ENCODE peak calls at places on chromosomes 16 and 17, in four cellular contexts. T, A, I and W are unnamed samples.

GRCh38 chr17:17990282-17990681 is 17.6 kb downstream of the DRC3 start:
- DNase-seq in T (no peak), A (no peak), I (no peak), W (no peak)

GRCh38 chr16:15427648-15428239 is 6.6 kb upstream of the BMERB1 start:
- DNase-seq in T (no peak), A (peak; percentile 32), I (peak; percentile 69), W (no peak)

GRCh38 chr17:14359251-14359939 is 58.5 kb downstream of the HS3ST3B1 start:
- DNase-seq in T (no peak), A (no peak), I (peak; percentile 52), W (peak; percentile 26)

GRCh38 chr17:28528329-28529011 is 22.3 kb downstream of the FOXN1 start:
- DNase-seq in T (no peak), A (peak; percentile 68), I (no peak), W (no peak)

GRCh38 chr16:84082110-84082509 is 34.6 kb downstream of the MBTPS1 start:
- DNase-seq in T (no peak), A (no peak), I (no peak), W (no peak)

GRCh38 chr17:55641559-55642160 is 81.0 kb downstream of the TMEM100 start:
- DNase-seq in T (peak; percentile 52), A (peak; percentile 17), I (peak; percentile 58), W (no peak)

GRCh38 chr16:50068550-50068949 is 2.8 kb downstream of the HEATR3 start:
- DNase-seq in T (no peak), A (no peak), I (no peak), W (no peak)

GRCh38 chr16:7746971-7747370 is 414.3 kb downstream of the RBFOX1 start:
- DNase-seq in T (no peak), A (no peak), I (no peak), W (no peak)

GRCh38 chr17:882827-883585 is 96.6 kb downstream of the NXN start:
- DNase-seq in T (peak; percentile 31), A (no peak), I (peak; percentile 83), W (no peak)

GRCh38 chr16:2751577-2752034 is 832 bp upstream of the SRRM2 start:
- DNase-seq in T (peak; percentile 82), A (no peak), I (peak; percentile 83), W (no peak)

GRCh38 chr16:12089492-12090161 is 113.1 kb downstream of the SNX29 start:
- DNase-seq in T (peak; percentile 53), A (peak; percentile 45), I (peak; percentile 48), W (no peak)

GRCh38 chr17:33968350-33969044 is 286.6 kb upstream of the CCL2 start:
- DNase-seq in T (no peak), A (peak; percentile 39), I (no peak), W (peak; percentile 83)

GRCh38 chr16:3542601-3543373 is 34.4 kb downstream of the NLRC3 start:
- DNase-seq in T (no peak), A (no peak), I (no peak), W (no peak)

GRCh38 chr16:88045820-88046303 is 94.6 kb downstream of the BANP start:
- DNase-seq in T (no peak), A (no peak), I (no peak), W (peak; percentile 86)

GRCh38 chr17:74730491-74731346 is 6.3 kb upstream of the RAB37 start:
- DNase-seq in T (no peak), A (no peak), I (no peak), W (no peak)
- TF ChIP-seq TCF7 in T (no peak), A (no peak), I (no peak), W (no peak)

DNA sequence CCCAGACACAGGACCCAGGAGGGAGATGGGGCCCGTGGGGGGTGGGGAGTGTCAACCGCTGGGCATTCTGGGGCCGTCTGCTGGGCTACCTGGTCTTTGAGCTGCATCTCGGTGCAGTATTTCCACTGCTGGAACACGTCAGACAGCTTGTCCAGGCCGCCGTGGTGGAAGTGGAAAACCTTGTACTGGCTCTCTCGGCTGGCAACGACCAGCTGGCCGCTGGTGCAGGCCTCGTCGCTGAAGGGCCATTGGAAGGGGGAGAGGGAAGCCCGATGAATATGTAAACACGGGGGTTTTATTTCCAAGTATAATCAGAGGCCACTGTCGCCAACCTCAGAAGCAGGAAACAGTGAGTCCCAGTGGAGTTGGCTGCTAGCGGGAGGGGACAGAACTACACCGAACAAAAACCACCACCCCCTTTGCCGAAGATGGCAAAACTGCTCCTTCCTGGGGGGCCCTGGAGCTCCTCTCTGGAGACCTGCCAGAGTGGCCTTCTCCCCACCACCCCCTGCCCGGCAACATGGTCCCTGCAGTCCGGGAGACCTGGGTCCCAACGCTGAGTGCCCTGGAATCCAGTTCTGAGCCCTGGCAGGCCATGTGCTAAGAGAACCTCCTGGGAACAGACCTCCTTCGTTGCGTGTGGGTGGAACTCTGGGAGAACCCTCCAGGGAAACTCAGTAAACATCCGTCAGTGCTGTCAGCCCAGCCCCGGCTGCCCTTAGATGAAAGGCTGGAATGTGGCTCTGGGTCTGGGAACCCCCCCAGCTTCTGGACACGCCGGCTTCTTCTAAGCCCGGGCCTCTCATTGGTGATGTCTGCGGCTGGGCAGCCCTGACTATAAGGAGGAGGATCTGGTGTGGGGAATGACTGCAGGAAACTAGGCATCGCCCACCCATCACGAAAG is 84.1 kb downstream of the TBC1D16 start:
- DNase-seq in T (no peak), A (no peak), I (peak; percentile 47), W (no peak)
- TF ChIP-seq TCF7 in T (no peak), A (no peak), I (no peak), W (no peak)

GRCh38 chr16:54928421-54929089 is 2.1 kb upstream of the IRX5 start:
- DNase-seq in T (no peak), A (peak; percentile 70), I (no peak), W (no peak)
- TF ChIP-seq TCF7 in T (no peak), A (no peak), I (no peak), W (no peak)

GRCh38 chr17:51056813-51057510 is 63.7 kb downstream of the SPAG9 start:
- DNase-seq in T (peak; percentile 40), A (peak; percentile 19), I (peak; percentile 68), W (no peak)
- TF ChIP-seq TCF7 in T (no peak), A (no peak), I (no peak), W (no peak)

GRCh38 chr17:41199421-41200098 is 9.9 kb downstream of the KRTAP9-1 start:
- DNase-seq in T (no peak), A (no peak), I (no peak), W (no peak)
- TF ChIP-seq TCF7 in T (no peak), A (no peak), I (no peak), W (no peak)